ENCODE peak calls at places on chromosomes 12 and 14, in eight cellular contexts. Z is MCF 10A, N is GM10248, U is cardiac fibroblast, G is body of pancreas, L is AG10803, S is keratinocyte, V is GM13976. J is an unnamed sample.

GRCh38 chr14:75229923-75230792 is 48.5 kb upstream of the FOS start:
- DNase-seq in N (peak), U (peak), V (peak), L (peak), Z (peak), G (peak), S (peak), J (no peak)

GRCh38 chr14:101128478-101129450 is 225.2 kb upstream of the RTL1 start:
- DNase-seq in L (no peak), Z (no peak), U (no peak), N (no peak), S (no peak), G (no peak), V (no peak), J (no peak)

GRCh38 chr14:85254718-85255117 is 275.2 kb upstream of the FLRT2 start:
- DNase-seq in L (no peak), U (no peak), N (no peak), Z (no peak), G (no peak), S (no peak), V (no peak), J (no peak)

GRCh38 chr14:30656190-30656632 is 34.1 kb downstream of the SCFD1 start:
- DNase-seq in Z (peak), U (peak), V (no peak), N (peak), S (no peak), G (peak), L (peak), J (peak)

GRCh38 chr14:101814869-101815268 is 53.4 kb downstream of the PPP2R5C start:
- DNase-seq in G (no peak), N (no peak), V (no peak), Z (no peak), L (no peak), U (no peak), S (no peak), J (no peak)

GRCh38 chr14:22283000-22283399 is 306.0 kb downstream of the DAD1 start:
- DNase-seq in V (no peak), L (no peak), S (no peak), G (no peak), N (no peak), Z (no peak), U (no peak), J (no peak)

GRCh38 chr12:122845865-122846621 is 10.8 kb downstream of the HIP1R start:
- DNase-seq in V (no peak), G (no peak), Z (no peak), L (no peak), S (no peak), N (no peak), U (no peak), J (no peak)

GRCh38 chr14:81903477-81903876 is 369.8 kb upstream of the SEL1L start:
- DNase-seq in S (no peak), V (no peak), Z (no peak), L (no peak), N (no peak), G (no peak), U (no peak), J (no peak)

GRCh38 chr14:95935228-95935822 is 58.7 kb downstream of the TUNAR start:
- DNase-seq in U (peak), V (no peak), G (peak), L (peak), Z (peak), S (no peak), N (no peak), J (peak)

GRCh38 chr12:26831959-26832816 is 806 bp downstream of the ITPR2 start:
- DNase-seq in G (peak), V (peak), N (peak), U (peak), Z (peak), S (no peak), L (peak), J (peak)

GRCh38 chr12:42985506-42985905 is 396.0 kb upstream of the PRICKLE1 start:
- DNase-seq in L (no peak), S (no peak), U (peak), N (no peak), V (no peak), G (peak), Z (no peak), J (peak)

GRCh38 chr12:21773263-21773741 is 1.2 kb downstream of the KCNJ8 start:
- DNase-seq in V (no peak), Z (peak), N (peak), U (peak), S (no peak), G (peak), L (peak), J (peak)

GRCh38 chr12:52496590-52497071 is 3.6 kb upstream of the KRT6A start:
- DNase-seq in N (no peak), S (peak), U (peak), Z (peak), V (no peak), L (peak), G (no peak), J (no peak)

GRCh38 chr14:94001501-94002396 is 4.6 kb downstream of the CCDC197 start:
- DNase-seq in Z (peak), S (no peak), G (peak), N (peak), U (peak), V (peak), L (peak), J (peak)

GRCh38 chr12:71216725-71217579 is 59.2 kb upstream of the TSPAN8 start:
- DNase-seq in G (peak), V (no peak), U (peak), S (no peak), N (no peak), L (peak), Z (peak), J (peak)

GRCh38 chr12:22700126-22700525 is 75.2 kb downstream of the ETNK1 start:
- DNase-seq in G (no peak), U (peak), V (no peak), N (no peak), L (no peak), S (no peak), Z (no peak), J (no peak)

GRCh38 chr14:68941820-68942219 is 37.3 kb downstream of the ACTN1 start:
- DNase-seq in Z (peak), L (peak), S (peak), N (no peak), G (peak), V (no peak), U (peak), J (peak)

GRCh38 chr12:13362260-13362841 is 165.8 kb downstream of the EMP1 start:
- DNase-seq in N (peak), G (peak), U (peak), L (peak), Z (peak), V (peak), S (no peak), J (peak)

GRCh38 chr12:28683371-28683770 is 465.7 kb upstream of the FAR2 start:
- DNase-seq in V (no peak), L (peak), G (no peak), S (no peak), U (no peak), N (no peak), Z (no peak), J (no peak)

GRCh38 chr14:60106341-60106740 is 14.6 kb downstream of the PCNX4 start:
- DNase-seq in V (no peak), S (no peak), G (no peak), N (no peak), L (peak), U (peak), Z (no peak), J (no peak)

GRCh38 chr12:62799126-62799736 is 135.7 kb downstream of the PPM1H start:
- DNase-seq in S (peak), V (peak), N (peak), G (peak), L (peak), Z (peak), U (peak), J (peak)

GRCh38 chr14:55265197-55265596 is 6.0 kb upstream of the FBXO34 start:
- DNase-seq in G (no peak), S (no peak), L (no peak), V (no peak), N (no peak), Z (no peak), U (no peak), J (no peak)

GRCh38 chr14:37709419-37710195 is 114.2 kb downstream of the TTC6 start:
- DNase-seq in S (no peak), G (no peak), U (peak), N (no peak), V (no peak), L (peak), Z (peak), J (no peak)

GRCh38 chr14:104806625-104807465 is 5.9 kb downstream of the ZBTB42 start:
- DNase-seq in G (no peak), L (no peak), U (no peak), Z (no peak), V (no peak), S (no peak), N (no peak), J (no peak)

GRCh38 chr12:111441107-111441928 is 35.6 kb downstream of the SH2B3 start:
- DNase-seq in V (no peak), Z (no peak), N (no peak), G (no peak), U (no peak), L (no peak), S (no peak), J (no peak)

GRCh38 chr12:15037091-15037723 is 64.4 kb downstream of the PDE6H start:
- DNase-seq in U (no peak), N (no peak), V (no peak), L (no peak), S (no peak), Z (peak), G (no peak), J (no peak)

GRCh38 chr14:69280746-69281291 is 20.9 kb downstream of the GALNT16 start:
- DNase-seq in U (no peak), S (no peak), V (no peak), G (no peak), L (no peak), Z (no peak), N (no peak), J (no peak)

GRCh38 chr14:75612157-75612556 is 33.7 kb downstream of the FLVCR2 start:
- DNase-seq in N (no peak), L (no peak), G (no peak), Z (no peak), S (no peak), U (no peak), V (no peak), J (no peak)

GRCh38 chr14:101335061-101335661 is 226.1 kb upstream of the DIO3 start:
- DNase-seq in N (no peak), L (no peak), V (no peak), U (no peak), S (no peak), G (peak), Z (no peak), J (no peak)

GRCh38 chr12:65098364-65098763 is 22.7 kb downstream of the WIF1 start:
- DNase-seq in S (no peak), L (no peak), G (no peak), V (no peak), U (peak), Z (peak), N (no peak), J (no peak)

GRCh38 chr14:55122441-55122986 is 6.5 kb upstream of the LGALS3 start:
- DNase-seq in N (no peak), L (peak), U (peak), V (no peak), Z (peak), S (no peak), G (peak), J (no peak)

GRCh38 chr12:113102811-113103210 is 32.8 kb downstream of the RASAL1 start:
- DNase-seq in Z (no peak), S (no peak), L (no peak), N (no peak), U (no peak), V (no peak), G (no peak), J (no peak)

GRCh38 chr12:79688376-79689040 is 2.3 kb downstream of the PAWR start:
- DNase-seq in U (peak), G (no peak), Z (no peak), S (no peak), V (peak), N (peak), L (peak), J (no peak)

GRCh38 chr12:124410354-124411175 is 115.7 kb downstream of the RFLNA start:
- DNase-seq in S (no peak), G (peak), N (no peak), Z (no peak), V (no peak), U (no peak), L (no peak), J (no peak)

GRCh38 chr14:68145539-68145938 is 326.0 kb downstream of the RAD51B start:
- DNase-seq in G (no peak), S (no peak), N (no peak), L (no peak), V (no peak), U (peak), Z (no peak), J (no peak)

GRCh38 chr12:62363506-62363905 is 103.1 kb upstream of the MON2 start:
- DNase-seq in U (no peak), L (no peak), G (no peak), S (no peak), V (no peak), Z (no peak), N (no peak), J (no peak)

DNA sequence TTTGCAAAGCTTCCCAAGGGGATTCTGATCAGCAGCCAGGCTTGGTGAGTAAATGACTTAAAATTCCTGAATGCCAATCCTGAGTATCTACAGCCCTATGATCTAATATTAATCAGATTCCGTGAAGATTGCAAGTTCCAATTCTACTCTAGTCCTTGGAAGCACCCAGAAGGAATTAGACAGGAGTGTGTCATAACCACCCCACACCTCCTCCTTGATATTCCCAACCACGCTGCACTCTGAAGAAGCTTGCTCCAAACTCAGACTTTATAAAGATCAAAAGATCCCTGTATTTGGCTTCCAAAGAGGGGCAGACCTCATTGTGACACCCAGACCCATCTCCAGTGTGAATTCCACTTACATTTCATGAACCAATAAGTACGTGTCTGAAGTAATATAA is 306.0 kb downstream of the BCL11B start:
- DNase-seq in G (no peak), U (no peak), V (no peak), Z (no peak), L (no peak), S (no peak), N (no peak), J (no peak)
- TF ChIP-seq CTCF in G (no peak), U (no peak), V (no peak), Z (no peak), L (no peak), S (no peak), N (no peak), J (no peak)

GRCh38 chr12:104682790-104683279 is 226.1 kb downstream of the CHST11 start:
- DNase-seq in L (no peak), N (peak), V (peak), G (no peak), S (no peak), U (no peak), Z (no peak), J (no peak)

GRCh38 chr12:104680506-104680905 is 223.8 kb downstream of the CHST11 start:
- DNase-seq in U (no peak), G (no peak), N (no peak), Z (no peak), L (no peak), S (no peak), V (no peak), J (no peak)

GRCh38 chr12:104681012-104681690 is 224.4 kb downstream of the CHST11 start:
- DNase-seq in U (no peak), S (no peak), Z (no peak), L (no peak), N (no peak), V (no peak), G (no peak), J (no peak)

GRCh38 chr12:104677441-104678089 is 220.8 kb downstream of the CHST11 start:
- DNase-seq in L (no peak), N (no peak), Z (no peak), G (no peak), U (no peak), S (peak), V (no peak), J (no peak)

DNA sequence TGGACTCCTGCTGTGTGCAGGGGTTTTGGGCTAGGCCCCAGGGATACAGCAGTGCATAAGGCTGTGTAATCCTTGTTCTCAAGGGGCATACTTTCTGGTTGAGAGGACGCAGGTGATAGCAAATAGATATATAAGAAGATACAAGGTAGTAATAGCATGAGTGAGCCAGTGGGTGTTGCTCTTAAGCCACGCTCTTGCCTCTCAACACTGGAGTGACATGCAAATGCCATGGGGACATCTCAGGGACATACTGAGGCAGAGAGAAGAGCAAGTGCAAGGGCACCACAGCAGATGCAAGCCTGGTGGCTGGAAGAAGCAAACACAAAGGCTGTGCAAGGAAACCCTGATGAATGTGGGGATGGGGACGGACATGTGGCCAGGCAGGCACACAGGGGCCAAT is 223.3 kb downstream of the CHST11 start:
- DNase-seq in L (no peak), G (no peak), Z (peak), U (peak), N (peak), V (peak), S (no peak), J (no peak)
- TF ChIP-seq CTCF in L (peak), G (no peak), Z (no peak), U (peak), N (peak), V (peak), S (no peak), J (no peak)

DNA sequence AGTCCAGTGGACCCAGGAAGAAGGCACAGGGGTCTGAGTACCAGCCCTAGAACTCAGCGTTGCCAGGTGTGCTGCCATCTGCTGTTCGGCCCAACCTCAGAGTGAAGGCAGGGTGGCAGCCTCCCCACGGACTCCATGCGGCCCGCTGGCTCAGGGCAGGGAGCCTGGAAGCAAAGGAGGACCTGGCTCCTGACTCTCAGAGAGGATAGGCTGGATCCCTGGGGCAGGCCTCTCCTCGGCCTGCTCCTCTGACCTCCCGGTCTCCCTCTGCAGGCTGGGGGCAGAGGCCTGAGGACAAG is 10.1 kb downstream of the MCRS1 start:
- DNase-seq in N (no peak), G (no peak), L (no peak), U (no peak), S (no peak), Z (no peak), V (no peak), J (no peak)
- TF ChIP-seq CTCF in N (peak), G (no peak), L (peak), U (peak), S (peak), Z (peak), V (no peak), J (no peak)

GRCh38 chr14:88168498-88169165 is 154.4 kb downstream of the KCNK10 start:
- DNase-seq in Z (peak), V (peak), G (peak), N (peak), U (peak), L (peak), S (no peak), J (peak)
- TF ChIP-seq CTCF in Z (peak), V (peak), G (peak), N (peak), U (peak), L (peak), S (peak), J (peak)

J was measured in endothelial cell.